ENCODE peak calls at places on chromosomes 3 and 15, in nine cellular contexts. One of them, this sample, is unnamed.

GRCh38 chr3:23656821-23657220 is 148.9 kb upstream of the UBE2E1 start:
- DNase-seq in IMR-90: no peak
- DNase-seq in HCT116: no peak
- DNase-seq in pancreas: no peak
- DNase-seq in right cardiac atrium: no peak
- DNase-seq in GM23248: no peak
- DNase-seq in epithelial cell of esophagus: no peak
- DNase-seq in CD4-positive, CD25-positive, alpha-beta regulatory T cell: no peak
- DNase-seq in astrocyte of the spinal cord: no peak
- DNase-seq in this sample: no peak

GRCh38 chr3:159260049-159260662 is 458.3 kb downstream of the MFSD1 start:
- DNase-seq in IMR-90: peak; percentile 77
- DNase-seq in HCT116: peak; percentile 45
- DNase-seq in pancreas: peak; percentile 17
- DNase-seq in right cardiac atrium: peak; percentile 49
- DNase-seq in GM23248: peak; percentile 88
- DNase-seq in epithelial cell of esophagus: peak; percentile 74
- DNase-seq in CD4-positive, CD25-positive, alpha-beta regulatory T cell: peak; percentile 58
- DNase-seq in astrocyte of the spinal cord: peak; percentile 70
- DNase-seq in this sample: no peak

GRCh38 chr3:169328471-169328870 is 335.0 kb downstream of the MECOM start:
- DNase-seq in IMR-90: no peak
- DNase-seq in HCT116: no peak
- DNase-seq in pancreas: no peak
- DNase-seq in right cardiac atrium: no peak
- DNase-seq in GM23248: no peak
- DNase-seq in epithelial cell of esophagus: no peak
- DNase-seq in CD4-positive, CD25-positive, alpha-beta regulatory T cell: no peak
- DNase-seq in astrocyte of the spinal cord: no peak
- DNase-seq in this sample: no peak

GRCh38 chr3:195312714-195313113 is 41.8 kb upstream of the XXYLT1 start:
- DNase-seq in IMR-90: no peak
- DNase-seq in HCT116: no peak
- DNase-seq in pancreas: no peak
- DNase-seq in right cardiac atrium: no peak
- DNase-seq in GM23248: peak; percentile 4
- DNase-seq in epithelial cell of esophagus: no peak
- DNase-seq in CD4-positive, CD25-positive, alpha-beta regulatory T cell: no peak
- DNase-seq in astrocyte of the spinal cord: no peak
- DNase-seq in this sample: no peak

GRCh38 chr15:95169701-95170459 is 938.5 kb downstream of the MCTP2 start:
- DNase-seq in IMR-90: peak; percentile 42
- DNase-seq in HCT116: no peak
- DNase-seq in pancreas: no peak
- DNase-seq in right cardiac atrium: no peak
- DNase-seq in GM23248: peak; percentile 80
- DNase-seq in epithelial cell of esophagus: peak; percentile 30
- DNase-seq in CD4-positive, CD25-positive, alpha-beta regulatory T cell: no peak
- DNase-seq in astrocyte of the spinal cord: no peak
- DNase-seq in this sample: peak; percentile 40

GRCh38 chr3:141401584-141402475 is 33.5 kb downstream of the ZBTB38 start:
- DNase-seq in IMR-90: no peak
- DNase-seq in HCT116: no peak
- DNase-seq in pancreas: peak; percentile 49
- DNase-seq in right cardiac atrium: peak; percentile 86
- DNase-seq in GM23248: peak; percentile 73
- DNase-seq in epithelial cell of esophagus: no peak
- DNase-seq in CD4-positive, CD25-positive, alpha-beta regulatory T cell: peak; percentile 63
- DNase-seq in astrocyte of the spinal cord: peak; percentile 47
- DNase-seq in this sample: no peak

GRCh38 chr15:41936649-41937567 is 35.4 kb downstream of the EHD4 start:
- DNase-seq in IMR-90: peak; percentile 55
- DNase-seq in HCT116: no peak
- DNase-seq in pancreas: no peak
- DNase-seq in right cardiac atrium: peak; percentile 78
- DNase-seq in GM23248: peak; percentile 81
- DNase-seq in epithelial cell of esophagus: no peak
- DNase-seq in CD4-positive, CD25-positive, alpha-beta regulatory T cell: peak; percentile 93
- DNase-seq in astrocyte of the spinal cord: peak; percentile 58
- DNase-seq in this sample: no peak

GRCh38 chr3:71072288-71072687 is 511.2 kb downstream of the FOXP1 start:
- DNase-seq in IMR-90: no peak
- DNase-seq in HCT116: no peak
- DNase-seq in pancreas: no peak
- DNase-seq in right cardiac atrium: no peak
- DNase-seq in GM23248: peak; percentile 22
- DNase-seq in epithelial cell of esophagus: no peak
- DNase-seq in CD4-positive, CD25-positive, alpha-beta regulatory T cell: no peak
- DNase-seq in astrocyte of the spinal cord: no peak
- DNase-seq in this sample: no peak

GRCh38 chr15:40308844-40309189 is 1.1 kb upstream of the PLCB2 start:
- DNase-seq in IMR-90: no peak
- DNase-seq in HCT116: no peak
- DNase-seq in pancreas: no peak
- DNase-seq in right cardiac atrium: peak; percentile 73
- DNase-seq in GM23248: no peak
- DNase-seq in epithelial cell of esophagus: no peak
- DNase-seq in CD4-positive, CD25-positive, alpha-beta regulatory T cell: peak; percentile 47
- DNase-seq in astrocyte of the spinal cord: no peak
- DNase-seq in this sample: no peak

GRCh38 chr3:170360476-170360875 is 3.0 kb downstream of the SKIL start:
- DNase-seq in IMR-90: peak; percentile 63
- DNase-seq in HCT116: no peak
- DNase-seq in pancreas: no peak
- DNase-seq in right cardiac atrium: no peak
- DNase-seq in GM23248: no peak
- DNase-seq in epithelial cell of esophagus: no peak
- DNase-seq in CD4-positive, CD25-positive, alpha-beta regulatory T cell: no peak
- DNase-seq in astrocyte of the spinal cord: no peak
- DNase-seq in this sample: no peak

GRCh38 chr3:170361711-170362110 is 4.2 kb downstream of the SKIL start:
- DNase-seq in IMR-90: no peak
- DNase-seq in HCT116: no peak
- DNase-seq in pancreas: no peak
- DNase-seq in right cardiac atrium: no peak
- DNase-seq in GM23248: no peak
- DNase-seq in epithelial cell of esophagus: no peak
- DNase-seq in CD4-positive, CD25-positive, alpha-beta regulatory T cell: no peak
- DNase-seq in astrocyte of the spinal cord: no peak
- DNase-seq in this sample: no peak

GRCh38 chr3:170363471-170363994 is 6.0 kb downstream of the SKIL start:
- DNase-seq in IMR-90: no peak
- DNase-seq in HCT116: no peak
- DNase-seq in pancreas: no peak
- DNase-seq in right cardiac atrium: no peak
- DNase-seq in GM23248: no peak
- DNase-seq in epithelial cell of esophagus: peak; percentile 15
- DNase-seq in CD4-positive, CD25-positive, alpha-beta regulatory T cell: no peak
- DNase-seq in astrocyte of the spinal cord: no peak
- DNase-seq in this sample: no peak

GRCh38 chr3:170359178-170359704 is 1.7 kb downstream of the SKIL start:
- DNase-seq in IMR-90: no peak
- DNase-seq in HCT116: no peak
- DNase-seq in pancreas: no peak
- DNase-seq in right cardiac atrium: no peak
- DNase-seq in GM23248: no peak
- DNase-seq in epithelial cell of esophagus: no peak
- DNase-seq in CD4-positive, CD25-positive, alpha-beta regulatory T cell: no peak
- DNase-seq in astrocyte of the spinal cord: peak; percentile 37
- DNase-seq in this sample: no peak

GRCh38 chr3:170360916-170361315 is 3.4 kb downstream of the SKIL start:
- DNase-seq in IMR-90: peak; percentile 11
- DNase-seq in HCT116: no peak
- DNase-seq in pancreas: no peak
- DNase-seq in right cardiac atrium: no peak
- DNase-seq in GM23248: no peak
- DNase-seq in epithelial cell of esophagus: peak; percentile 16
- DNase-seq in CD4-positive, CD25-positive, alpha-beta regulatory T cell: no peak
- DNase-seq in astrocyte of the spinal cord: no peak
- DNase-seq in this sample: no peak
- H3K4me3 ChIP-seq in IMR-90: no peak overlapping the region
- H3K4me3 ChIP-seq in HCT116: no peak overlapping the region
- H3K4me3 ChIP-seq in pancreas: no peak overlapping the region
- H3K4me3 ChIP-seq in right cardiac atrium: peak overlapping the region; percentile 36
- H3K4me3 ChIP-seq in GM23248: peak overlapping the region; percentile 36
- H3K4me3 ChIP-seq in epithelial cell of esophagus: no peak overlapping the region
- H3K4me3 ChIP-seq in CD4-positive, CD25-positive, alpha-beta regulatory T cell: no peak overlapping the region
- H3K4me3 ChIP-seq in astrocyte of the spinal cord: peak overlapping the region; percentile 87
- H3K4me3 ChIP-seq in this sample: no peak overlapping the region

DNA sequence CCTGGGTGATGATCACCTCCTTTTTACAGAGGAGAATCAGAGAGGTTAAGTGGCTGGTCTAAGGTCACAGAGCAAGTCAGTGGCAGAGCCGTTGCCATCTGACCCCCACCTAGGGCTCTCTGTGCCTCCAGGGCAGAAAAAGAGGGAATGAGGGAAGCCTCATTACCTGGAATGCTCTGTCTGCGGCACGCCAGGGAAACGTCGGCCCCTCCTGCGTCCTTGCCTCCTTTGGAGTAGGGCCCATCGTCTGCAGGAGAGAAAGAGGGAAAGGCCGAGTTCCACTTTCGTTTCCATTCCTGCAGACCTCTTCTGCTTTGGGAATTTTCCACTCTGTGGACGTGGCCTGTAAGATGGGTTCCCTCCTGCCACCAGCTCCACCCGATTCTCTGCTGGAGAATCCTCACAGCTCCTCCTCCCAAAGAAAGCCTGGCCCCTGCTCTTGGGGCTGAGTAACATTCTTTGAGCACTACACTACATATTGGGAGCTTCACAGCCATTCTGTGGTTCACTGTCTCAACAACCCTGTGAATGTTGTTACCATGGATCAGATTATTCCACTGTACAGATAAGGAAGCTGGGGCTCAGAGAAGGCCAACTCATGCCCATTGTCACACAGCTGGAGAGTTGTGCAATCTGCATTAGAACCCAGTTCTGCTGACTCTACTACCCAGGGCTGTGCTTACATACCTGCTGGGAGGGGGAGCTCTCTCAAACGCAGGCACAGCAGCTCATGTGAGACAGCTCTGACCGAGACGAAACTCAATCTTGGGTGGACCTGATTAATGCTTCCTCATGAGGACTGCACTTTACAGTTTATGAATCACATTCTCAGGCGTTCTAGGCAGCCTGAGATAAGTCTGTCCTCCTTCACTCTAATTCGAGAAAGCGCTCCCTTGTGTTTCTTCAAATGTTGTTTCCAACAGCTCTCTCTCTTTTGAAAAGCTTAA is 14.2 kb downstream of the GRIP2 start:
- DNase-seq in IMR-90: peak; percentile 53
- DNase-seq in HCT116: no peak
- DNase-seq in pancreas: no peak
- DNase-seq in right cardiac atrium: peak; percentile 44
- DNase-seq in GM23248: peak; percentile 69
- DNase-seq in epithelial cell of esophagus: peak; percentile 63
- DNase-seq in CD4-positive, CD25-positive, alpha-beta regulatory T cell: no peak
- DNase-seq in astrocyte of the spinal cord: no peak
- DNase-seq in this sample: peak; percentile 43
- H3K4me3 ChIP-seq in IMR-90: no peak overlapping the region
- H3K4me3 ChIP-seq in HCT116: no peak overlapping the region
- H3K4me3 ChIP-seq in pancreas: no peak overlapping the region
- H3K4me3 ChIP-seq in right cardiac atrium: no peak overlapping the region
- H3K4me3 ChIP-seq in GM23248: peak overlapping the region; percentile 21
- H3K4me3 ChIP-seq in epithelial cell of esophagus: no peak overlapping the region
- H3K4me3 ChIP-seq in CD4-positive, CD25-positive, alpha-beta regulatory T cell: no peak overlapping the region
- H3K4me3 ChIP-seq in astrocyte of the spinal cord: no peak overlapping the region
- H3K4me3 ChIP-seq in this sample: peak overlapping the region; percentile 45

GRCh38 chr3:12809435-12809834 is 13.0 kb downstream of the CAND2 start:
- DNase-seq in IMR-90: no peak
- DNase-seq in HCT116: no peak
- DNase-seq in pancreas: no peak
- DNase-seq in right cardiac atrium: no peak
- DNase-seq in GM23248: no peak
- DNase-seq in epithelial cell of esophagus: no peak
- DNase-seq in CD4-positive, CD25-positive, alpha-beta regulatory T cell: no peak
- DNase-seq in astrocyte of the spinal cord: no peak
- DNase-seq in this sample: no peak

GRCh38 chr3:12812812-12813211 is 16.3 kb downstream of the CAND2 start:
- DNase-seq in IMR-90: no peak
- DNase-seq in HCT116: no peak
- DNase-seq in pancreas: no peak
- DNase-seq in right cardiac atrium: no peak
- DNase-seq in GM23248: no peak
- DNase-seq in epithelial cell of esophagus: no peak
- DNase-seq in CD4-positive, CD25-positive, alpha-beta regulatory T cell: no peak
- DNase-seq in astrocyte of the spinal cord: no peak
- DNase-seq in this sample: no peak

GRCh38 chr3:12809001-12809400 is 12.5 kb downstream of the CAND2 start:
- DNase-seq in IMR-90: no peak
- DNase-seq in HCT116: no peak
- DNase-seq in pancreas: no peak
- DNase-seq in right cardiac atrium: no peak
- DNase-seq in GM23248: no peak
- DNase-seq in epithelial cell of esophagus: no peak
- DNase-seq in CD4-positive, CD25-positive, alpha-beta regulatory T cell: no peak
- DNase-seq in astrocyte of the spinal cord: no peak
- DNase-seq in this sample: no peak

GRCh38 chr3:12810013-12810780 is 13.7 kb downstream of the CAND2 start:
- DNase-seq in IMR-90: peak; percentile 81
- DNase-seq in HCT116: peak; percentile 78
- DNase-seq in pancreas: peak; percentile 92
- DNase-seq in right cardiac atrium: peak; percentile 99
- DNase-seq in GM23248: peak; percentile 97
- DNase-seq in epithelial cell of esophagus: peak; percentile 88
- DNase-seq in CD4-positive, CD25-positive, alpha-beta regulatory T cell: peak; percentile 90
- DNase-seq in astrocyte of the spinal cord: peak; percentile 92
- DNase-seq in this sample: peak; percentile 91

DNA sequence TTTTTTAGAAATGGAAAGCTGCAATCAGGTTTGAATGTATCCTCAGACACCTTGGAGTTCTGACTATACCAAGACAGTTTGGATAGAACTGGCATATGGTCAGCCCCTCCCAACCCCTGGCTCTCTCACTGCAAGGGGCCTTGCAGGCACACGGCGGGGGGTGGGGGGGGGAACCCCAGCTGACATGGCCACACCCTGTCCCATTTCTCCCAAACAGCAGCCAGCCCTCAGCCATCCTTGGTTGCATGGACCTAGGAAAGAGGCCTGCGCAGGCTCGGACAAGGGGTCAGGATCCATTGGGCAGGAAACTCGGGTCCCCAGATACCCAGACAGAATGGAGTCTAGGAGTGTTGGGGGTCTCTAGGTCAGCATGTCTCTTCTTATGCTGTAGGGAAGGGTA is 14.5 kb downstream of the CAND2 start:
- DNase-seq in IMR-90: no peak
- DNase-seq in HCT116: no peak
- DNase-seq in pancreas: no peak
- DNase-seq in right cardiac atrium: no peak
- DNase-seq in GM23248: no peak
- DNase-seq in epithelial cell of esophagus: no peak
- DNase-seq in CD4-positive, CD25-positive, alpha-beta regulatory T cell: no peak
- DNase-seq in astrocyte of the spinal cord: no peak
- DNase-seq in this sample: no peak
- H3K4me3 ChIP-seq in IMR-90: no peak overlapping the region
- H3K4me3 ChIP-seq in HCT116: no peak overlapping the region
- H3K4me3 ChIP-seq in pancreas: no peak overlapping the region
- H3K4me3 ChIP-seq in right cardiac atrium: no peak overlapping the region
- H3K4me3 ChIP-seq in GM23248: no peak overlapping the region
- H3K4me3 ChIP-seq in epithelial cell of esophagus: no peak overlapping the region
- H3K4me3 ChIP-seq in CD4-positive, CD25-positive, alpha-beta regulatory T cell: peak overlapping the region; percentile 45
- H3K4me3 ChIP-seq in astrocyte of the spinal cord: no peak overlapping the region
- H3K4me3 ChIP-seq in this sample: no peak overlapping the region

GRCh38 chr3:157354722-157355121 is 81.9 kb upstream of the PTX3 start:
- DNase-seq in IMR-90: peak; percentile 18
- DNase-seq in HCT116: peak; percentile 15
- DNase-seq in pancreas: no peak
- DNase-seq in right cardiac atrium: no peak
- DNase-seq in GM23248: peak; percentile 27
- DNase-seq in epithelial cell of esophagus: peak; percentile 30
- DNase-seq in CD4-positive, CD25-positive, alpha-beta regulatory T cell: no peak
- DNase-seq in astrocyte of the spinal cord: peak; percentile 21
- DNase-seq in this sample: no peak
- H3K4me3 ChIP-seq in IMR-90: no peak overlapping the region
- H3K4me3 ChIP-seq in HCT116: no peak overlapping the region
- H3K4me3 ChIP-seq in pancreas: no peak overlapping the region
- H3K4me3 ChIP-seq in right cardiac atrium: no peak overlapping the region
- H3K4me3 ChIP-seq in GM23248: no peak overlapping the region
- H3K4me3 ChIP-seq in epithelial cell of esophagus: no peak overlapping the region
- H3K4me3 ChIP-seq in CD4-positive, CD25-positive, alpha-beta regulatory T cell: no peak overlapping the region
- H3K4me3 ChIP-seq in astrocyte of the spinal cord: no peak overlapping the region
- H3K4me3 ChIP-seq in this sample: no peak overlapping the region

This sample was measured in breast epithelium.